ENCODE peak calls at places on chromosomes 2 and 18, in five cellular contexts. X is WTC11, W is GM23338, K is thoracic aorta, F is GM12864. S is an unnamed sample.

GRCh38 chr18:55001625-55002024 is 42.4 kb upstream of the CCDC68 start:
- DNase-seq in X (no peak), W (peak; percentile 38), K (no peak), F (no peak), S (no peak)

GRCh38 chr2:120448427-120448826 is 102.5 kb downstream of the INHBB start:
- DNase-seq in X (no peak), W (no peak), K (no peak), F (no peak), S (no peak)

GRCh38 chr2:12501469-12502147 is 215.1 kb upstream of the TRIB2 start:
- DNase-seq in X (no peak), W (no peak), K (no peak), F (peak; percentile 83), S (no peak)

GRCh38 chr2:51829477-51829876 is 797.5 kb upstream of the NRXN1 start:
- DNase-seq in X (no peak), W (no peak), K (no peak), F (no peak), S (no peak)

GRCh38 chr2:242085941-242086621 is 216.6 kb downstream of the RTP5 start:
- DNase-seq in X (no peak), W (no peak), K (no peak), F (peak; percentile 18), S (no peak)

GRCh38 chr2:23803275-23803964 is 123.5 kb downstream of the ATAD2B start:
- DNase-seq in X (no peak), W (no peak), K (no peak), F (no peak), S (no peak)

GRCh38 chr18:64765908-64766307 is 617.0 kb upstream of the LINC00305 start:
- DNase-seq in X (no peak), W (no peak), K (no peak), F (no peak), S (no peak)

GRCh38 chr2:47225061-47225783 is 70.1 kb upstream of the STPG4 start:
- DNase-seq in X (no peak), W (no peak), K (no peak), F (no peak), S (no peak)

GRCh38 chr2:44768438-44769236 is 172.9 kb upstream of the SIX3 start:
- DNase-seq in X (peak; percentile 46), W (peak; percentile 61), K (no peak), F (no peak), S (no peak)

GRCh38 chr2:124585277-124585676 is 560.2 kb downstream of the CNTNAP5 start:
- DNase-seq in X (no peak), W (no peak), K (no peak), F (no peak), S (no peak)

GRCh38 chr18:28715206-28715605 is 538.3 kb upstream of the CDH2 start:
- DNase-seq in X (no peak), W (no peak), K (no peak), F (no peak), S (no peak)

GRCh38 chr18:68219274-68219673 is 495.6 kb downstream of the TMX3 start:
- DNase-seq in X (no peak), W (no peak), K (no peak), F (no peak), S (no peak)

GRCh38 chr2:202215179-202215578 is 23.2 kb downstream of the SUMO1 start:
- DNase-seq in X (no peak), W (no peak), K (no peak), F (no peak), S (no peak)

GRCh38 chr2:169091256-169091655 is 21.9 kb downstream of the DHRS9 start:
- DNase-seq in X (no peak), W (no peak), K (no peak), F (no peak), S (no peak)

GRCh38 chr2:170122883-170123547 is 54.9 kb upstream of the MYO3B start:
- DNase-seq in X (no peak), W (no peak), K (no peak), F (no peak), S (no peak)

GRCh38 chr2:70086278-70086837 is 919 bp upstream of the PCBP1 start:
- DNase-seq in X (peak; percentile 60), W (peak; percentile 80), K (peak; percentile 34), F (peak; percentile 87), S (no peak)

GRCh38 chr2:55158111-55158814 is 73.8 kb downstream of the CLHC1 start:
- DNase-seq in X (no peak), W (no peak), K (no peak), F (no peak), S (no peak)

GRCh38 chr2:39919511-39920317 is 140.7 kb upstream of the THUMPD2 start:
- DNase-seq in X (no peak), W (no peak), K (no peak), F (no peak), S (no peak)

GRCh38 chr18:45650321-45650720 is 35.0 kb downstream of the SLC14A2 start:
- DNase-seq in X (no peak), W (no peak), K (no peak), F (no peak), S (no peak)

GRCh38 chr18:66795011-66795410 is 191.1 kb upstream of the CDH19 start:
- DNase-seq in X (no peak), W (no peak), K (no peak), F (no peak), S (no peak)

GRCh38 chr2:81195017-81195773 is 890.6 kb upstream of the LRRTM1 start:
- DNase-seq in X (no peak), W (no peak), K (no peak), F (no peak), S (no peak)

GRCh38 chr2:13114391-13114790 is 397.7 kb downstream of the TRIB2 start:
- DNase-seq in X (no peak), W (no peak), K (no peak), F (no peak), S (no peak)

GRCh38 chr2:11022064-11022463 is 110.3 kb downstream of the KCNF1 start:
- DNase-seq in X (peak; percentile 52), W (peak; percentile 65), K (no peak), F (no peak), S (no peak)

GRCh38 chr2:183219853-183220252 is 95.6 kb downstream of the NUP35 start:
- DNase-seq in X (no peak), W (no peak), K (no peak), F (no peak), S (no peak)

GRCh38 chr18:74567805-74568204 is 29.9 kb upstream of the ZNF407 start:
- DNase-seq in X (peak; percentile 18), W (peak; percentile 24), K (no peak), F (no peak), S (no peak)

GRCh38 chr18:76573325-76574025 is 78.4 kb upstream of the ZNF516 start:
- DNase-seq in X (no peak), W (no peak), K (no peak), F (no peak), S (no peak)

GRCh38 chr18:76568726-76569125 is 73.7 kb upstream of the ZNF516 start:
- DNase-seq in X (no peak), W (no peak), K (no peak), F (no peak), S (no peak)

GRCh38 chr18:76571689-76572088 is 76.6 kb upstream of the ZNF516 start:
- DNase-seq in X (no peak), W (no peak), K (no peak), F (no peak), S (no peak)

GRCh38 chr18:76569644-76570415 is 74.8 kb upstream of the ZNF516 start:
- DNase-seq in X (no peak), W (no peak), K (no peak), F (no peak), S (no peak)

DNA sequence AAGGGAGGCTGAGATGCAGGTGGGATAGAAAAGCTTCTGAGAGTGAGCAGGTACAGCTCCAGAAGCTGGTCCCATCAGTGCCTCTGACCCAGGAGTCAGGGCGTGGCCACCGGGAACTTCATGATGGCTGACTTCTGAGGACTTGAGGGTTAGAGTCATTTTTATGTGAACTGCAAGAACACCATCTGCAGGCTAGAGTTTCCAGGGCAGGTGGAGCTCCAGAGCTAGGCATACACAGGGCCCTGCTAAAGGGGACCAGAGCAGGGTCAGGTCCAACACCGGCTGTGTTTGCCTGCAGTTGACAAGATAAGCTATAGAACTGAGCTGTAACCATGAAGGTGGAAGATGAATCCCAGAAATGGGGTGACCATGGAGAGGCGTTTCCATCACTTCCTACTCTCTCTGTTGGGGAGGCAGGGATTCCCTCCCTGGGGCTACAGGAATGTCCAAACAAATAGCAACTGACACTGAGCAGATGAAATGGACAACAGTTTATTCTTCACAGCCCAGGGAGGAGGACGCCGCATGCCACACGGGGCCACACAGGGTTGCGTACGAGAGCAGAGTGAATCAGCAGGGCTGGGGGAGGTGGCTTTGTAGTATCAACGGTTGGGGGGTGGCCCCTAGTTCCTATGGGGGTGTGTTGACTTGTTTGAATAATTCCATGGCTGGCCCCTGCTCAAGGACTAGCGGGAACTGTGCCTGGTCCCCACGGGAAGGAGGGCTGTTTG is 77.6 kb upstream of the ZNF516 start:
- DNase-seq in X (no peak), W (no peak), K (no peak), F (no peak), S (no peak)
- TF ChIP-seq CTCF in X (no peak), W (peak; percentile 18), K (no peak), F (no peak), S (no peak)

GRCh38 chr2:219104107-219105050 is 43.7 kb upstream of the IHH start:
- DNase-seq in X (peak; percentile 41), W (peak; percentile 89), K (no peak), F (peak; percentile 18), S (no peak)
- TF ChIP-seq CTCF in X (peak; percentile 75), W (peak; percentile 92), K (peak; percentile 59), F (peak; percentile 98), S (peak; percentile 73)

GRCh38 chr2:200422532-200423262 is 87.2 kb downstream of the KCTD18 start:
- DNase-seq in X (no peak), W (no peak), K (no peak), F (no peak), S (no peak)
- TF ChIP-seq CTCF in X (no peak), W (no peak), K (no peak), F (no peak), S (peak; percentile 16)

GRCh38 chr18:63025251-63025710 is 294.3 kb downstream of the BCL2 start:
- DNase-seq in X (peak; percentile 57), W (peak; percentile 82), K (no peak), F (no peak), S (no peak)
- TF ChIP-seq CTCF in X (no peak), W (peak; percentile 91), K (no peak), F (peak; percentile 45), S (peak; percentile 57)

GRCh38 chr2:158460632-158461297 is 4.0 kb downstream of the PKP4 start:
- DNase-seq in X (no peak), W (no peak), K (no peak), F (no peak), S (no peak)
- TF ChIP-seq CTCF in X (no peak), W (no peak), K (no peak), F (peak; percentile 5), S (peak; percentile 33)

DNA sequence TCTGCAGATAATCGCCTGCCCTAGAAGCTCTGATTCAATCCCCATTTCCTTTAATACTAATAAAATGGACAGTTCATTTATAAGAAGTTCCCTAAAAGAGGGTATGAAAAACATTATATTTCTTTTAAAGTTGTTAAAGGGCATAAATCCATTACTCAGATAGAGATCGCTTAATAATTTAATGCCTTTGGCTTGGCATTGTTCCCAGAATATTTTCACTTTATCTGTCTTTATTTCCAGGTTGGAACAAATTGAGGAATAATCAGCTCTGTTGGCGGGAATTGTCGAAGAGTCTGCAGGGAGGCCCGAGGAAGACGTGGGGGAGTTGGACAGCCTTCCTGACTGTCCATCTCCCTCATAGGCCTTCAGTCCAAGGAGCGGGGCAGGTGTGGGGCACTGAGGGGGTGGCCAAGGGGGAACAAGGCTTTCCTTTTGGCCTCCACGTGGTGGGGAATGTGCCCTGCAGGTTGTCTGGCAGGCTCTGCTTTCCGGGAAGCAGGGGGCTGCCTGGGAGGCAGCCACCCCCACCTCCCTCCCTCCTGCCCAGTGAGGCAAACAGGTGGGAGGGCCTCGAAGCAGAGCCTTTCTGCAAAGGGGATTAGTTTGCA is 179.6 kb downstream of the ZBTB7C start:
- DNase-seq in X (peak; percentile 28), W (peak; percentile 44), K (no peak), F (no peak), S (no peak)
- TF ChIP-seq CTCF in X (no peak), W (no peak), K (no peak), F (no peak), S (no peak)